ENCODE peak calls at places on chromosomes 2 and 18, in ten cellular contexts. I is left colon; G is right lobe of liver; Q is NCI-H1417; M is activated effector memory CD4-positive, alpha-beta T cell treated with Interleukin-2 at 50 U/mL for 16 hours; Y is IMR-90; H is activated CD8-positive, alpha-beta memory T cell treated with anti-CD3 and anti-CD28 coated beads, Interleukin-2, amount 50 U/mL, for 48 hours; O is stimulated activated CD4-positive, alpha-beta T cell treated with anti-CD3 and anti-CD28 coated beads, Interleukin-2, amount 100 ng/mL, for 48 hours; L is sciatic nerve; P is amniotic stem cell. S is an unnamed sample.

GRCh38 chr18:67608909-67609308 is 92.4 kb upstream of the DSEL start:
- DNase-seq in I (no peak), G (no peak), Q (no peak), M (no peak), Y (peak), H (no peak), O (no peak), L (no peak), P (peak), S (no peak)

GRCh38 chr2:168116448-168116847 is 130.9 kb downstream of the STK39 start:
- DNase-seq in I (no peak), G (no peak), Q (no peak), M (no peak), Y (peak), H (no peak), O (no peak), L (no peak), P (no peak), S (peak)

GRCh38 chr2:161416633-161417427 is 733 bp downstream of the TBR1 start:
- DNase-seq in I (no peak), G (no peak), Q (no peak), M (no peak), Y (no peak), H (peak), O (no peak), L (peak), P (no peak), S (no peak)

GRCh38 chr2:72010647-72011355 is 136.9 kb downstream of the CYP26B1 start:
- DNase-seq in I (no peak), G (no peak), Q (no peak), M (no peak), Y (no peak), H (no peak), O (no peak), L (peak), P (no peak), S (no peak)

GRCh38 chr2:65282492-65283053 is 54.9 kb downstream of the ACTR2 start:
- DNase-seq in I (no peak), G (no peak), Q (no peak), M (no peak), Y (no peak), H (no peak), O (no peak), L (no peak), P (no peak), S (no peak)

GRCh38 chr2:205684871-205685313 is 2.6 kb downstream of the NRP2 start:
- DNase-seq in I (no peak), G (peak), Q (no peak), M (no peak), Y (peak), H (no peak), O (no peak), L (no peak), P (no peak), S (no peak)

GRCh38 chr2:37349376-37349775 is 4.9 kb downstream of the QPCT start:
- DNase-seq in I (no peak), G (no peak), Q (peak), M (no peak), Y (no peak), H (no peak), O (no peak), L (no peak), P (no peak), S (peak)

GRCh38 chr2:163919717-163920116 is 183.9 kb upstream of the FIGN start:
- DNase-seq in I (no peak), G (no peak), Q (no peak), M (no peak), Y (no peak), H (no peak), O (no peak), L (no peak), P (no peak), S (peak)

GRCh38 chr2:71610671-71611070 is 157.3 kb downstream of the DYSF start:
- DNase-seq in I (peak), G (peak), Q (no peak), M (no peak), Y (no peak), H (peak), O (no peak), L (peak), P (no peak), S (no peak)

GRCh38 chr2:99081886-99082285 is 59.6 kb upstream of the C2orf15 start:
- DNase-seq in I (no peak), G (no peak), Q (no peak), M (no peak), Y (no peak), H (no peak), O (no peak), L (no peak), P (no peak), S (no peak)

GRCh38 chr18:79572093-79572780 is 107.4 kb upstream of the CTDP1 start:
- DNase-seq in I (peak), G (peak), Q (no peak), M (no peak), Y (no peak), H (peak), O (no peak), L (peak), P (no peak), S (no peak)

GRCh38 chr2:3692375-3692774 is 11.0 kb upstream of the DCDC2C start:
- DNase-seq in I (no peak), G (no peak), Q (peak), M (no peak), Y (peak), H (no peak), O (no peak), L (no peak), P (no peak), S (peak)

GRCh38 chr18:57210101-57210661 is 63.3 kb downstream of the BOD1L2 start:
- DNase-seq in I (peak), G (no peak), Q (no peak), M (no peak), Y (peak), H (no peak), O (no peak), L (no peak), P (peak), S (peak)

GRCh38 chr2:239462671-239463506 is 62.1 kb upstream of the HDAC4 start:
- DNase-seq in I (no peak), G (no peak), Q (no peak), M (no peak), Y (no peak), H (peak), O (no peak), L (peak), P (no peak), S (no peak)

GRCh38 chr2:168211664-168212163 is 35.7 kb downstream of the STK39 start:
- DNase-seq in I (no peak), G (no peak), Q (no peak), M (no peak), Y (peak), H (no peak), O (no peak), L (no peak), P (no peak), S (no peak)

GRCh38 chr2:105380432-105381118 is 18.3 kb downstream of the FHL2 start:
- DNase-seq in I (no peak), G (no peak), Q (no peak), M (no peak), Y (peak), H (no peak), O (no peak), L (peak), P (no peak), S (no peak)

GRCh38 chr2:109321570-109321969 is 192.6 kb downstream of the SH3RF3 start:
- DNase-seq in I (no peak), G (no peak), Q (no peak), M (no peak), Y (peak), H (no peak), O (no peak), L (no peak), P (no peak), S (no peak)

GRCh38 chr2:30218814-30219213 is 12.5 kb upstream of the LBH start:
- DNase-seq in I (no peak), G (no peak), Q (no peak), M (no peak), Y (no peak), H (peak), O (no peak), L (no peak), P (no peak), S (no peak)

GRCh38 chr2:58540680-58541079 is 299.6 kb upstream of the FANCL start:
- DNase-seq in I (no peak), G (no peak), Q (no peak), M (no peak), Y (no peak), H (no peak), O (no peak), L (no peak), P (no peak), S (no peak)

GRCh38 chr2:21382980-21383520 is 259.3 kb downstream of the TDRD15 start:
- DNase-seq in I (no peak), G (no peak), Q (no peak), M (no peak), Y (no peak), H (no peak), O (no peak), L (no peak), P (no peak), S (no peak)

GRCh38 chr2:7725850-7726242 is 808.6 kb downstream of the RNF144A start:
- DNase-seq in I (no peak), G (no peak), Q (no peak), M (no peak), Y (no peak), H (no peak), O (no peak), L (no peak), P (no peak), S (no peak)

GRCh38 chr18:76528477-76529432 is 33.7 kb upstream of the ZNF516 start:
- DNase-seq in I (no peak), G (peak), Q (peak), M (no peak), Y (peak), H (no peak), O (no peak), L (no peak), P (no peak), S (peak)

GRCh38 chr2:80256396-80257167 is 48.0 kb downstream of the LRRTM1 start:
- DNase-seq in I (no peak), G (no peak), Q (no peak), M (no peak), Y (peak), H (no peak), O (no peak), L (no peak), P (no peak), S (peak)

GRCh38 chr2:62270728-62271127 is 74.8 kb downstream of the B3GNT2 start:
- DNase-seq in I (no peak), G (peak), Q (peak), M (no peak), Y (peak), H (no peak), O (no peak), L (peak), P (no peak), S (no peak)

GRCh38 chr2:22912398-22912797 is 472.6 kb upstream of the KLHL29 start:
- DNase-seq in I (no peak), G (no peak), Q (no peak), M (no peak), Y (no peak), H (no peak), O (no peak), L (no peak), P (no peak), S (no peak)

GRCh38 chr2:37688771-37689468 is 17.5 kb upstream of the CDC42EP3 start:
- DNase-seq in I (no peak), G (no peak), Q (no peak), M (no peak), Y (peak), H (no peak), O (no peak), L (no peak), P (no peak), S (no peak)

GRCh38 chr2:180507028-180507427 is 473.4 kb upstream of the UBE2E3 start:
- DNase-seq in I (no peak), G (no peak), Q (no peak), M (no peak), Y (peak), H (no peak), O (no peak), L (no peak), P (no peak), S (no peak)

GRCh38 chr2:236781933-236782788 is 212.5 kb downstream of the ACKR3 start:
- DNase-seq in I (no peak), G (no peak), Q (no peak), M (no peak), Y (no peak), H (no peak), O (no peak), L (no peak), P (no peak), S (no peak)

GRCh38 chr2:168934826-168935225 is 33.7 kb downstream of the G6PC2 start:
- DNase-seq in I (no peak), G (no peak), Q (no peak), M (no peak), Y (no peak), H (no peak), O (no peak), L (no peak), P (no peak), S (no peak)

GRCh38 chr2:45412754-45413379 is 198.2 kb downstream of the SRBD1 start:
- DNase-seq in I (no peak), G (no peak), Q (no peak), M (no peak), Y (peak), H (no peak), O (no peak), L (no peak), P (no peak), S (no peak)

GRCh38 chr2:102191501-102191900 is 4.7 kb downstream of the IL1RL2 start:
- DNase-seq in I (no peak), G (no peak), Q (no peak), M (no peak), Y (no peak), H (no peak), O (no peak), L (no peak), P (no peak), S (no peak)

GRCh38 chr18:22346968-22347611 is 70.6 kb downstream of the CTAGE1 start:
- DNase-seq in I (peak), G (peak), Q (no peak), M (no peak), Y (peak), H (no peak), O (no peak), L (no peak), P (no peak), S (peak)

GRCh38 chr18:26865557-26865956 is at the start of gene AQP4:
- DNase-seq in I (no peak), G (no peak), Q (peak), M (no peak), Y (no peak), H (no peak), O (no peak), L (no peak), P (no peak), S (no peak)

GRCh38 chr2:53021285-53021684 is 746.3 kb upstream of the CHAC2 start:
- DNase-seq in I (no peak), G (no peak), Q (no peak), M (no peak), Y (peak), H (no peak), O (no peak), L (no peak), P (no peak), S (no peak)

GRCh38 chr2:210195066-210195852 is 24.1 kb upstream of the KANSL1L start:
- DNase-seq in I (no peak), G (no peak), Q (peak), M (no peak), Y (peak), H (no peak), O (no peak), L (no peak), P (no peak), S (peak)

GRCh38 chr2:127570282-127571250 is 35.1 kb downstream of the MYO7B start:
- DNase-seq in I (no peak), G (no peak), Q (no peak), M (no peak), Y (peak), H (peak), O (no peak), L (no peak), P (no peak), S (no peak)

GRCh38 chr2:88355486-88355885 is 97.0 kb downstream of the FOXI3 start:
- DNase-seq in I (no peak), G (no peak), Q (no peak), M (no peak), Y (no peak), H (no peak), O (no peak), L (no peak), P (no peak), S (no peak)

GRCh38 chr2:118145806-118146205 is 57.5 kb downstream of the INSIG2 start:
- DNase-seq in I (no peak), G (peak), Q (no peak), M (no peak), Y (no peak), H (no peak), O (no peak), L (no peak), P (no peak), S (no peak)